ENCODE peak calls at places on chromosomes 1 and 21, in nine cellular contexts. O is Peyer's patch, W is mucosa of descending colon, R is tibial nerve, S is uterus, T is PC-9, L is AG09309, M is fibroblast of mammary gland, B is heart right ventricle. U is an unnamed sample.

GRCh38 chr1:221162939-221163338 is 283.7 kb downstream of the HLX start:
- DNase-seq in O (no peak), W (no peak), R (no peak), S (no peak), T (no peak), L (no peak), M (no peak), B (no peak), U (no peak)

GRCh38 chr21:25507522-25507921 is 99.8 kb downstream of the MRPL39 start:
- DNase-seq in O (no peak), W (no peak), R (no peak), S (no peak), T (no peak), L (no peak), M (peak), B (no peak), U (no peak)

GRCh38 chr1:205811660-205812059 is 1.3 kb downstream of the SLC41A1 start:
- DNase-seq in O (no peak), W (no peak), R (no peak), S (no peak), T (no peak), L (no peak), M (no peak), B (peak), U (no peak)

GRCh38 chr1:178538192-178538916 is 25.4 kb downstream of the TEX35 start:
- DNase-seq in O (no peak), W (no peak), R (no peak), S (no peak), T (no peak), L (no peak), M (peak), B (no peak), U (no peak)

GRCh38 chr21:46226146-46226545 is 2.4 kb downstream of the LSS start:
- DNase-seq in O (peak), W (no peak), R (no peak), S (no peak), T (no peak), L (no peak), M (peak), B (no peak), U (no peak)

GRCh38 chr1:53968125-53968513 is 22.0 kb downstream of the LRRC42 start:
- DNase-seq in O (no peak), W (no peak), R (no peak), S (no peak), T (no peak), L (no peak), M (no peak), B (no peak), U (no peak)

GRCh38 chr1:67561704-67562113 is 123.3 kb upstream of the GADD45A start:
- DNase-seq in O (peak), W (peak), R (peak), S (peak), T (peak), L (peak), M (peak), B (peak), U (no peak)

GRCh38 chr1:151458936-151459330 is 361 bp downstream of the POGZ start:
- DNase-seq in O (peak), W (peak), R (peak), S (peak), T (peak), L (no peak), M (peak), B (peak), U (no peak)

GRCh38 chr1:151282883-151283725 is 1.0 kb downstream of the ZNF687 start:
- DNase-seq in O (peak), W (peak), R (no peak), S (peak), T (peak), L (no peak), M (no peak), B (peak), U (no peak)

GRCh38 chr1:235613617-235614016 is 36.0 kb downstream of the GNG4 start:
- DNase-seq in O (no peak), W (no peak), R (no peak), S (no peak), T (no peak), L (no peak), M (no peak), B (no peak), U (no peak)

GRCh38 chr21:37407719-37408455 is 41.3 kb downstream of the DYRK1A start:
- DNase-seq in O (no peak), W (no peak), R (no peak), S (no peak), T (no peak), L (no peak), M (peak), B (no peak), U (peak)

GRCh38 chr21:26761174-26761915 is 83.9 kb downstream of the ADAMTS1 start:
- DNase-seq in O (no peak), W (no peak), R (no peak), S (no peak), T (no peak), L (no peak), M (no peak), B (no peak), U (no peak)

GRCh38 chr1:28147264-28148094 is 29.0 kb downstream of the PTAFR start:
- DNase-seq in O (no peak), W (no peak), R (no peak), S (no peak), T (no peak), L (no peak), M (no peak), B (no peak), U (no peak)

GRCh38 chr1:66360285-66360724 is 173.6 kb upstream of the SGIP1 start:
- DNase-seq in O (no peak), W (no peak), R (no peak), S (no peak), T (no peak), L (no peak), M (no peak), B (no peak), U (no peak)

GRCh38 chr1:117815926-117816325 is 113.5 kb downstream of the GDAP2 start:
- DNase-seq in O (no peak), W (no peak), R (no peak), S (no peak), T (no peak), L (no peak), M (no peak), B (no peak), U (no peak)
- TF ChIP-seq CTCF in O (no peak), W (no peak), R (no peak), S (no peak), T (peak), L (no peak), M (no peak), B (no peak), U (no peak)

GRCh38 chr1:207620573-207620893 is 24.4 kb upstream of the CR1L start:
- DNase-seq in O (no peak), W (no peak), R (no peak), S (no peak), T (no peak), L (no peak), M (no peak), B (no peak), U (no peak)

DNA sequence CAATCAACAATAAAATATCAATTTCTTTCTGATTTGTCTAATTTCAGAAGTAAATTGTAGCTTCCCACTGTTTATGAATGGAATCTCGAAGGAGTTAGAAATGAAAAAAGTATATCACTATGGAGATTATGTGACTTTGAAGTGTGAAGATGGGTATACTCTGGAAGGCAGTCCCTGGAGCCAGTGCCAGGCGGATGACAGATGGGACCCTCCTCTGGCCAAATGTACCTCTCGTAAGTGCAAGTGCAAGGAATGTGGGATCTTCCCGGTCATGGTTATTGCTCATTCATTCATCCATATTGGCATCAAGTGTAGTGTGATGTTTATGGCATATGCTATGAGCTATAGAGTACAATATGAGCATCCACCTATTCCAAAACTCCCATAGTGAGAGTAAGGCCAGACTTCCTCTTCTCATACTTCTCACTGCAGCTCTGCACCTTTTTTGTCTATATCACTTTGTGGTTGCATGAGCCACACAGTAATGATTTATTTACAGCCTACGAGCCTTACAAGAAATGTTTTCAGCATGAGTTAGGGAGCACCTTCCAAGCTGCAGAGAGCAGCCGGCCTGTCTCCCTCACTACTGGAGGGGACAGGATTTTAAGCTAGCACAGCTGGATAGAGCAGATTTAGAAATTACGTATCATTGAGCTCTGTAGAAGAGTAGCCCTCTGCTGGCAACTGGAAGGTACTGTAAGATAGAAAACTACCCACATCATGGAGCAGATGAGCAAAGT is 24.9 kb upstream of the CR1L start:
- DNase-seq in O (no peak), W (no peak), R (no peak), S (no peak), T (peak), L (peak), M (peak), B (no peak), U (no peak)
- TF ChIP-seq CTCF in O (peak), W (peak), R (peak), S (peak), T (peak), L (peak), M (peak), B (peak), U (peak)

GRCh38 chr1:190416239-190416638 is 61.4 kb downstream of the BRINP3 start:
- DNase-seq in O (no peak), W (no peak), R (no peak), S (no peak), T (no peak), L (no peak), M (no peak), B (no peak), U (no peak)
- TF ChIP-seq CTCF in O (no peak), W (no peak), R (no peak), S (no peak), T (no peak), L (no peak), M (no peak), B (no peak), U (no peak)

DNA sequence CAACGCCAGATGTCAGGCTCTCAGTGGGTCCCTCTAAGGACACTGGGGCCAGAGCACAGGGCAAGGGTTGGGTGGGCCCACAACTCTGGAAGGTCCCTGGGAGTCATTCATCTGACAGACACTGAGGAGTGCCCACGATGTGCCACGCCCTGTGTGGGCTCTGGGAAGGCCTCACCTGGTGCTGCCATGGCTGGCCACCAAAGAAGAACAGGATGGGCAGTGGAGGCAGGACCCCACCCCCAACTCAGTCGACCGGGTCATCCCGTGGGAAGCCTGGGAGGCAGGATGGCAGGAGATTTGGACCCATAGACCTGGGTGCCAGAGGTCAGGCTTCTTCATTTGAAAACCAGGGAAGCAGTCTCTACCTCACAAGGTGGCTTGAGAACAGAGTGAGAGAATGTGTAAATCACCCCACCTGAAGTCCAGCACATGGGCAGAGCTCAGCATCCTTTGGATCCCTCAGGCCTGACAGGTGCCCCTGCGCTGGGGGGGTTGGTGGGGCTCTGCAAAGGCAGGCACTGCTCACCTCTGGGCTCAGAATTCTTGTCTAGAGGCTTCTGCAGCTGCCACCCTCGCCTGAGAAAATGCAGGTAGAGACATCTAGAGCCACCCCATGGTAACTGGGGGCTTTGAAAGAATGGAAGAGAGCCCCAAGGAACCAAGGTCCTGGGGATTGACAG is 1.2 kb upstream of the SELENON start:
- DNase-seq in O (no peak), W (no peak), R (no peak), S (no peak), T (no peak), L (no peak), M (no peak), B (no peak), U (no peak)
- TF ChIP-seq CTCF in O (no peak), W (no peak), R (no peak), S (no peak), T (no peak), L (no peak), M (no peak), B (no peak), U (no peak)

GRCh38 chr21:45192332-45192731 is 95.4 kb downstream of the POFUT2 start:
- DNase-seq in O (no peak), W (no peak), R (no peak), S (no peak), T (no peak), L (no peak), M (no peak), B (no peak), U (no peak)
- TF ChIP-seq CTCF in O (no peak), W (no peak), R (no peak), S (no peak), T (no peak), L (no peak), M (no peak), B (no peak), U (no peak)